ENCODE peak calls at places on chromosomes 12 and 14, in four cellular contexts. H is sigmoid colon, Q is Peyer's patch, F is body of pancreas. Y is an unnamed sample. For H3K4me1, the result is how much of the 10 kb centered on the place peaks cover.

GRCh38 chr14:74261288-74261687 is 22.0 kb downstream of the VSX2 start:
- DNase-seq in Q (no peak), F (no peak), H (no peak), Y (no peak)

GRCh38 chr12:50072198-50072907 is 12.8 kb upstream of the SMARCD1 start:
- DNase-seq in Q (no peak), H (no peak), F (no peak), Y (no peak)

GRCh38 chr12:99852666-99853065 is 132.1 kb downstream of the ANKS1B start:
- DNase-seq in H (no peak), F (no peak), Q (no peak), Y (no peak)

GRCh38 chr14:97077253-97077653 is 280.1 kb downstream of the VRK1 start:
- DNase-seq in F (peak), Q (peak), H (peak), Y (no peak)

GRCh38 chr12:11854011-11854499 is 204.6 kb downstream of the ETV6 start:
- DNase-seq in F (no peak), Q (no peak), H (no peak), Y (no peak)

GRCh38 chr12:3964404-3964803 is 91.2 kb upstream of the PARP11 start:
- DNase-seq in H (no peak), F (peak), Q (peak), Y (no peak)

GRCh38 chr12:54215990-54216579 is 27.3 kb upstream of the SMUG1 start:
- DNase-seq in H (no peak), F (no peak), Q (peak), Y (no peak)

GRCh38 chr12:131093971-131094830 is 140.5 kb downstream of the ADGRD1 start:
- DNase-seq in Q (no peak), H (peak), F (no peak), Y (no peak)

GRCh38 chr14:85234626-85235025 is 295.3 kb upstream of the FLRT2 start:
- DNase-seq in H (no peak), Q (no peak), F (no peak), Y (no peak)

GRCh38 chr14:49886523-49886922 is 6.4 kb upstream of the ARF6 start:
- DNase-seq in F (no peak), H (no peak), Q (no peak), Y (peak)

GRCh38 chr14:44777567-44777966 is 184.2 kb downstream of the KLHL28 start:
- DNase-seq in H (no peak), F (no peak), Q (no peak), Y (no peak)

GRCh38 chr12:59372971-59373370 is 222.9 kb upstream of the SLC16A7 start:
- DNase-seq in H (no peak), Q (no peak), F (peak), Y (no peak)

GRCh38 chr12:89525002-89525823 is 617 bp upstream of the GALNT4 start:
- DNase-seq in H (peak), Q (peak), F (peak), Y (peak)

GRCh38 chr12:87982208-87982607 is 47.0 kb downstream of the C12orf50 start:
- DNase-seq in F (no peak), H (no peak), Q (no peak), Y (no peak)

GRCh38 chr14:73311710-73312035 is 74.4 kb downstream of the PAPLN start:
- DNase-seq in Q (no peak), F (no peak), H (no peak), Y (no peak)

GRCh38 chr12:57803317-57803893 is 15.1 kb downstream of the AVIL start:
- DNase-seq in Q (no peak), F (peak), H (no peak), Y (peak)

GRCh38 chr12:460301-461230 is 827 bp downstream of the B4GALNT3 start:
- DNase-seq in Q (no peak), F (peak), H (no peak), Y (peak)

GRCh38 chr14:68666899-68667298 is 126.0 kb downstream of the ZFP36L1 start:
- DNase-seq in F (no peak), Q (no peak), H (no peak), Y (no peak)
- H3K4me1 ChIP-seq in F (under half), Q (under half), H (half or more), Y (under half)

GRCh38 chr12:94219622-94220302 is 71.4 kb downstream of the PLXNC1 start:
- DNase-seq in H (no peak), Q (no peak), F (no peak), Y (no peak)
- H3K27ac ChIP-seq in H (no peak), Q (no peak), F (no peak), Y (no peak)

DNA sequence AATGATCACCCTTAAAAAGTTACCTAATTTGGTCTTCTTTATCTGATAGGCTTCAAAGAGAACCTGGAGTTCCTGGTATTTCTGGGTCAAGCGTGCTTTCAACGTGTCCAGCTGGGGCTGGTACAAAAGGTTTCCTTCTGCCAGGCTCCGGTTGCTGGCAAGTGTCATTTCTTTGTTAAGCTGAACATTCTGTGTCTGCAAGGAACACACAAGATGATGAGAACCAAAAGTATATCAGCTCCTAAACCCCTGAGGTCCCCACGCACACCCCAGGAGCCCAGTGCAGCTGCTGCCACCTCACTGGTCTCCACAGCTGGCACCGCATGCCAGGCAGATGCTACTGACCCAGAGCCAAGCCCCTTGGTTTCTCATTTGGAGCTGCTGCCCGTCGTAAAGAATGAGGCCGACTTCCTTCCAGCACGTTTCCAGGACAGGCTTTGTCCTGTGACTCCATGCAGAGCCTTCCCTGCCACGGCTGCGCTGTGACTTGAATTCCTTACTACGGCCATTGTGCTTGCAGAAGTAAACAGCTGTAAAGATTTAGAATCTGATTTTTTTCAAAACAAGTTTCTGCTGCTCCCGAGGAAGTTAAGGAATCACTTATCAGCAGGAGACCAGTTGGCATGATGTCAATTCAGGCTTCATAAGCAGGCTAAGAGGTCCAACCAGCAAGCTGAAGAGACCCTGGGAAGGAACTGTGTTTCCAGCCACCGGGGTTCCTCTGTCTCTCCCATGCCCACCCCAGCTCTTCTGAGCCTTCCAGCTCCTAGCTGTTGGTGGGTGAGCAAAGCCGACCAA is 24.9 kb downstream of the VPS37B start:
- DNase-seq in Q (no peak), H (peak), F (peak), Y (no peak)
- H3K4me3 ChIP-seq in Q (peak), H (peak), F (no peak), Y (peak)

DNA sequence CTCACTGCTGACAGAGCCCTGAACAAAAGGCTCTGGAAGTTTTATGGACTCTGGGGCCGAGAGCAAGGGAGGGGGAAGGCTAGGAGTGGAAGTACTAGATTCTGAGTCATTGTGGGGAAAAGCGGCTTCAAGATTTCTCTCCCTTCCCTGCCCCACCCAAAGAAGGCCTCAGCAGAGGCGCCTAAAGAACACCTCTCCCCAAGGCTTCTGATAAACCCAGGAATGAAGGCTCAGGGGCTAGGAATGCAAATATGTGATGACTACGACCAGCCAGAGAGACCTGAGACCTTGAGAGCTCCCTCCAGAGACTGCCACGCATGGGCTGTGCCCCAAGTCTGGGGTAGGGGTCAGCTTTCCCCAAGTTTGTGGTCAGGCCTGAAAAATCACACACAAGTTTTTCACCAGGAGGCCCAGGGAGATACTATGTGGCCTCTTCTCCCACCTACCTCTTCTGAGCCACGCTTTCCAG is 130.7 kb upstream of the HIF1A start:
- DNase-seq in H (no peak), Q (no peak), F (no peak), Y (no peak)
- H3K4me1 ChIP-seq in H (under half), Q (under half), F (half or more), Y (under half)

GRCh38 chr12:47017041-47017713 is 62.2 kb upstream of the PCED1B start:
- DNase-seq in F (no peak), H (no peak), Q (no peak), Y (no peak)

GRCh38 chr12:47015381-47015780 is 64.0 kb upstream of the PCED1B start:
- DNase-seq in H (no peak), Q (no peak), F (no peak), Y (no peak)

GRCh38 chr12:47017901-47018479 is 61.4 kb upstream of the PCED1B start:
- DNase-seq in Q (no peak), H (no peak), F (no peak), Y (no peak)

GRCh38 chr12:47012552-47012951 is 66.9 kb upstream of the PCED1B start:
- DNase-seq in Q (no peak), F (no peak), H (no peak), Y (no peak)

DNA sequence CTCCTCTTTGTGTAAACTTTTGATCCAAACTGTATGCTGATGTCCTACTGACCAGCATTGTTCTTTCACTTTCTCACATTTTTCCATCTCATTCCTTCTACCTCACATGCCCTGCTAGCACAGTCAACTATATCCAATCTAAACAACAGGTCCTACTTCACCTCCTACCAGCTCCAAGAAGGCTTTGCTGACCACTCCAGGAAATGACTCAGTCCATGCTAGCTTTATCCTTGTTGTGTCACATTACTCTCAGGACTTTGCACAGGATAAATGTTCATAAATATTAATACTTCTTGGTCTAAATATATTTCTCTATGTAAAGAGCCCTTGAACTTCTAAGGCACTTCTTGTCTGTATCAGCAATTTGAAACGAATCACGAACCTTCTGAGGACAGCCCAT is 64.9 kb upstream of the PCED1B start:
- DNase-seq in H (no peak), Q (no peak), F (no peak), Y (no peak)
- H3K27ac ChIP-seq in H (no peak), Q (no peak), F (no peak), Y (no peak)

GRCh38 chr14:105093426-105094192 is 28.4 kb upstream of the GPR132 start:
- DNase-seq in Q (peak), F (peak), H (peak), Y (peak)
- H3K4me3 ChIP-seq in Q (peak), F (peak), H (peak), Y (peak)

GRCh38 chr12:6281081-6281809 is 29.2 kb upstream of the PLEKHG6 start:
- DNase-seq in H (no peak), F (no peak), Q (no peak), Y (no peak)
- H3K4me1 ChIP-seq in H (under half), F (under half), Q (under half), Y (under half)

GRCh38 chr12:125065021-125065752 is at the start of gene AACS:
- DNase-seq in H (peak), Q (peak), F (peak), Y (peak)

GRCh38 chr12:125068391-125068790 is 3.2 kb downstream of the AACS start:
- DNase-seq in H (no peak), F (no peak), Q (no peak), Y (no peak)

GRCh38 chr12:125061229-125061628 is 4.0 kb upstream of the AACS start:
- DNase-seq in F (no peak), H (no peak), Q (no peak), Y (no peak)

GRCh38 chr12:125065753-125066570 is 727 bp downstream of the AACS start:
- DNase-seq in F (no peak), Q (no peak), H (no peak), Y (no peak)

GRCh38 chr12:125064492-125064891 is 743 bp upstream of the AACS start:
- DNase-seq in F (no peak), Q (no peak), H (no peak), Y (no peak)
- H3K27ac ChIP-seq in F (peak), Q (no peak), H (no peak), Y (no peak)

DNA sequence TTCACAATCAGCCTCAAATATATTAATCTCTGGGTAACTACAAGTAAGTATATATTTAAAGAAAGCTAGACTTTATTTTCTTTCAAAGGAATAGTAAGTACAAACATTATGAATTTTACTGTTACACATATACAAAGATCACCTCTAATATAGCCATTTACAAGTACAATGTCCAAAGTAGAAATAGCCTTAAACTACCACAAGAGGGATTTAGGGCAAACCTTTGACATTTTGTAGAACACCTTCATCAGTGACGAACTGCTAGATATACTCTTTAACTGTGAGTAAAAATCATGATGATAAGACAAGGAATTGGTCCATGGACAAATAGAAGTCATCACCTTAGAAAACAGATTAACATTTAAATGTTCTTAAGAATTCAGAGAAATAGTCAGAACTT is 69.8 kb downstream of the CNTN1 start:
- DNase-seq in F (no peak), H (no peak), Q (no peak), Y (no peak)
- H3K4me3 ChIP-seq in F (no peak), H (no peak), Q (no peak), Y (no peak)

GRCh38 chr12:96354326-96354725 is 45.9 kb downstream of the CDK17 start:
- DNase-seq in Q (no peak), F (no peak), H (no peak), Y (no peak)

GRCh38 chr12:96354844-96355534 is 45.2 kb downstream of the CDK17 start:
- DNase-seq in Q (no peak), H (no peak), F (no peak), Y (no peak)

GRCh38 chr12:96350982-96351381 is 49.3 kb downstream of the CDK17 start:
- DNase-seq in Q (no peak), H (no peak), F (no peak), Y (no peak)

GRCh38 chr12:96356831-96357230 is 43.4 kb downstream of the CDK17 start:
- DNase-seq in H (no peak), Q (no peak), F (no peak), Y (no peak)

GRCh38 chr12:96352161-96352835 is 47.9 kb downstream of the CDK17 start:
- DNase-seq in H (no peak), F (no peak), Q (no peak), Y (no peak)
- H3K4me1 ChIP-seq in H (half or more), F (under half), Q (under half), Y (half or more)

Y was measured in CD4-positive, alpha-beta memory T cell.